ENCODE peak calls at places on chromosome 18, in six cellular contexts. One of them, this sample, is unnamed.

GRCh38 chr18:62716679-62717058 is 1.3 kb downstream of the PHLPP1 start:
- DNase-seq in HepG2: no peak
- DNase-seq in K562: peak
- DNase-seq in SK-N-SH: peak
- DNase-seq in vagina: no peak
- DNase-seq in transverse colon: peak
- DNase-seq in this sample: no peak

GRCh38 chr18:30929718-30930117 is 112.8 kb downstream of the DSC3 start:
- DNase-seq in HepG2: no peak
- DNase-seq in transverse colon: no peak
- DNase-seq in K562: no peak
- DNase-seq in vagina: no peak
- DNase-seq in SK-N-SH: no peak
- DNase-seq in this sample: no peak

GRCh38 chr18:76938619-76939018 is 116.3 kb downstream of the ZNF236 start:
- DNase-seq in K562: no peak
- DNase-seq in transverse colon: no peak
- DNase-seq in SK-N-SH: no peak
- DNase-seq in vagina: no peak
- DNase-seq in HepG2: no peak
- DNase-seq in this sample: no peak

GRCh38 chr18:41135146-41135545 is 819.9 kb upstream of the PIK3C3 start:
- DNase-seq in HepG2: no peak
- DNase-seq in SK-N-SH: no peak
- DNase-seq in vagina: no peak
- DNase-seq in transverse colon: no peak
- DNase-seq in K562: no peak
- DNase-seq in this sample: no peak

GRCh38 chr18:31487251-31488015 is 10.5 kb upstream of the DSG2 start:
- DNase-seq in HepG2: peak
- DNase-seq in SK-N-SH: no peak
- DNase-seq in K562: no peak
- DNase-seq in transverse colon: no peak
- DNase-seq in vagina: no peak
- DNase-seq in this sample: no peak

GRCh38 chr18:47587587-47587986 is 336.1 kb upstream of the SKOR2 start:
- DNase-seq in SK-N-SH: no peak
- DNase-seq in transverse colon: no peak
- DNase-seq in vagina: no peak
- DNase-seq in HepG2: no peak
- DNase-seq in K562: no peak
- DNase-seq in this sample: no peak

GRCh38 chr18:22734103-22734661 is 198.9 kb upstream of the RBBP8 start:
- DNase-seq in SK-N-SH: no peak
- DNase-seq in transverse colon: no peak
- DNase-seq in HepG2: no peak
- DNase-seq in K562: no peak
- DNase-seq in vagina: no peak
- DNase-seq in this sample: no peak

GRCh38 chr18:48202899-48203260 is 206.3 kb downstream of the ZBTB7C start:
- DNase-seq in transverse colon: no peak
- DNase-seq in HepG2: no peak
- DNase-seq in vagina: peak
- DNase-seq in SK-N-SH: no peak
- DNase-seq in K562: no peak
- DNase-seq in this sample: no peak

GRCh38 chr18:53553030-53553429 is 671.4 kb downstream of the MBD2 start:
- DNase-seq in SK-N-SH: no peak
- DNase-seq in transverse colon: no peak
- DNase-seq in HepG2: no peak
- DNase-seq in K562: no peak
- DNase-seq in vagina: no peak
- DNase-seq in this sample: no peak

GRCh38 chr18:76679259-76679658 is 143.1 kb upstream of the ZNF236 start:
- DNase-seq in HepG2: peak
- DNase-seq in K562: no peak
- DNase-seq in transverse colon: no peak
- DNase-seq in vagina: no peak
- DNase-seq in SK-N-SH: no peak
- DNase-seq in this sample: no peak

GRCh38 chr18:23355206-23355605 is 97.9 kb upstream of the RIOK3 start:
- DNase-seq in SK-N-SH: no peak
- DNase-seq in HepG2: no peak
- DNase-seq in vagina: no peak
- DNase-seq in transverse colon: no peak
- DNase-seq in K562: no peak
- DNase-seq in this sample: no peak

GRCh38 chr18:41077076-41077475 is 878.0 kb upstream of the PIK3C3 start:
- DNase-seq in SK-N-SH: no peak
- DNase-seq in transverse colon: no peak
- DNase-seq in vagina: no peak
- DNase-seq in K562: no peak
- DNase-seq in HepG2: no peak
- DNase-seq in this sample: no peak

GRCh38 chr18:57802869-57803118 is 321 bp downstream of the ATP8B1 start:
- DNase-seq in transverse colon: no peak
- DNase-seq in HepG2: no peak
- DNase-seq in SK-N-SH: no peak
- DNase-seq in vagina: no peak
- DNase-seq in K562: no peak
- DNase-seq in this sample: no peak

GRCh38 chr18:37019157-37019571 is 190.2 kb downstream of the KIAA1328 start:
- DNase-seq in K562: no peak
- DNase-seq in vagina: no peak
- DNase-seq in SK-N-SH: peak
- DNase-seq in transverse colon: no peak
- DNase-seq in HepG2: peak
- DNase-seq in this sample: no peak

GRCh38 chr18:10318686-10318960 is 135.8 kb upstream of the APCDD1 start:
- DNase-seq in vagina: no peak
- DNase-seq in SK-N-SH: no peak
- DNase-seq in K562: no peak
- DNase-seq in HepG2: no peak
- DNase-seq in transverse colon: no peak
- DNase-seq in this sample: no peak

GRCh38 chr18:3799515-3799914 is 349.5 kb downstream of the TGIF1 start:
- DNase-seq in vagina: no peak
- DNase-seq in K562: no peak
- DNase-seq in HepG2: no peak
- DNase-seq in SK-N-SH: no peak
- DNase-seq in transverse colon: no peak
- DNase-seq in this sample: no peak

GRCh38 chr18:49026501-49027378 is 76.0 kb upstream of the SMAD7 start:
- DNase-seq in SK-N-SH: no peak
- DNase-seq in transverse colon: no peak
- DNase-seq in K562: no peak
- DNase-seq in HepG2: no peak
- DNase-seq in vagina: peak
- DNase-seq in this sample: peak

GRCh38 chr18:13267517-13267916 is 49.0 kb downstream of the LDLRAD4 start:
- DNase-seq in K562: no peak
- DNase-seq in vagina: no peak
- DNase-seq in HepG2: no peak
- DNase-seq in SK-N-SH: no peak
- DNase-seq in transverse colon: no peak
- DNase-seq in this sample: no peak

GRCh38 chr18:61669320-61669719 is 223.5 kb downstream of the RNF152 start:
- DNase-seq in SK-N-SH: no peak
- DNase-seq in transverse colon: no peak
- DNase-seq in HepG2: no peak
- DNase-seq in vagina: no peak
- DNase-seq in K562: no peak
- DNase-seq in this sample: no peak

GRCh38 chr18:39839782-39840181 is 2115.3 kb upstream of the PIK3C3 start:
- DNase-seq in vagina: no peak
- DNase-seq in HepG2: no peak
- DNase-seq in transverse colon: no peak
- DNase-seq in SK-N-SH: no peak
- DNase-seq in K562: no peak
- DNase-seq in this sample: no peak

GRCh38 chr18:3383381-3383915 is 66.5 kb upstream of the TGIF1 start:
- DNase-seq in SK-N-SH: no peak
- DNase-seq in K562: no peak
- DNase-seq in HepG2: no peak
- DNase-seq in transverse colon: no peak
- DNase-seq in vagina: peak
- DNase-seq in this sample: no peak

GRCh38 chr18:9924371-9924943 is 10.6 kb downstream of the VAPA start:
- DNase-seq in HepG2: no peak
- DNase-seq in SK-N-SH: no peak
- DNase-seq in K562: no peak
- DNase-seq in transverse colon: no peak
- DNase-seq in vagina: no peak
- DNase-seq in this sample: no peak

GRCh38 chr18:21191596-21192307 is 50.3 kb upstream of the GREB1L start:
- DNase-seq in HepG2: peak
- DNase-seq in SK-N-SH: peak
- DNase-seq in vagina: no peak
- DNase-seq in transverse colon: peak
- DNase-seq in K562: peak
- DNase-seq in this sample: no peak

GRCh38 chr18:58468191-58468590 is 160.7 kb downstream of the ALPK2 start:
- DNase-seq in HepG2: no peak
- DNase-seq in K562: no peak
- DNase-seq in transverse colon: no peak
- DNase-seq in vagina: no peak
- DNase-seq in SK-N-SH: no peak
- DNase-seq in this sample: no peak

GRCh38 chr18:6406075-6406909 is 8.4 kb downstream of the L3MBTL4 start:
- DNase-seq in transverse colon: no peak
- DNase-seq in SK-N-SH: no peak
- DNase-seq in HepG2: peak
- DNase-seq in vagina: no peak
- DNase-seq in K562: no peak
- DNase-seq in this sample: peak

GRCh38 chr18:26703170-26703933 is 155.0 kb upstream of the KCTD1 start:
- DNase-seq in vagina: no peak
- DNase-seq in HepG2: no peak
- DNase-seq in K562: no peak
- DNase-seq in SK-N-SH: no peak
- DNase-seq in transverse colon: peak
- DNase-seq in this sample: no peak
- TF ChIP-seq POLR2AphosphoS5 in vagina: no peak
- TF ChIP-seq POLR2AphosphoS5 in HepG2: no peak
- TF ChIP-seq POLR2AphosphoS5 in K562: no peak
- TF ChIP-seq POLR2AphosphoS5 in SK-N-SH: no peak
- TF ChIP-seq POLR2AphosphoS5 in transverse colon: no peak
- TF ChIP-seq POLR2AphosphoS5 in this sample: no peak

GRCh38 chr18:25349926-25350560 is 1.9 kb downstream of the ZNF521 start:
- DNase-seq in SK-N-SH: peak
- DNase-seq in HepG2: no peak
- DNase-seq in transverse colon: no peak
- DNase-seq in vagina: no peak
- DNase-seq in K562: no peak
- DNase-seq in this sample: no peak

GRCh38 chr18:25348361-25349130 is 3.4 kb downstream of the ZNF521 start:
- DNase-seq in transverse colon: no peak
- DNase-seq in vagina: no peak
- DNase-seq in SK-N-SH: no peak
- DNase-seq in HepG2: no peak
- DNase-seq in K562: no peak
- DNase-seq in this sample: peak

GRCh38 chr18:25349131-25349925 is 2.6 kb downstream of the ZNF521 start:
- DNase-seq in HepG2: no peak
- DNase-seq in transverse colon: peak
- DNase-seq in SK-N-SH: peak
- DNase-seq in K562: no peak
- DNase-seq in vagina: no peak
- DNase-seq in this sample: peak

GRCh38 chr18:25341861-25342260 is 10.1 kb downstream of the ZNF521 start:
- DNase-seq in vagina: no peak
- DNase-seq in HepG2: no peak
- DNase-seq in transverse colon: no peak
- DNase-seq in SK-N-SH: no peak
- DNase-seq in K562: no peak
- DNase-seq in this sample: no peak

DNA sequence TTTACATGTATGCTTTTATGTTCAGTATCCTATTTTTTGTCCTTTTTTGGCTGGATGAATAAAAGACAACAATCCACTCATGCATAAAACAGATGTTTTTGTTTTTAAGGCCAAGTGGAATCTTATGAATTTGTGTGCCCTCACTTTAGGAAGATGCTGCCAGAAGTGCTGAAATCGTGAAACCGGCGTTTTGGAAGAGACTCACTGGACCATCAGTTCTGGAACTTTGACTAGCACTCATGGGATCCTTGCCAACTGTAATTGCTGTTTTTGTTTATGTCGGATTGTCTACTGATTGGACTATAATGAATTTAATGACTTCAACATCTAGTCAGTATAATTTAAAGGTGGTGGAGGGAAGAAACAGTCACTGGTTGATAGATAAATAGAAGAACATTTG is 6.5 kb downstream of the ZNF521 start:
- DNase-seq in K562: no peak
- DNase-seq in vagina: no peak
- DNase-seq in transverse colon: no peak
- DNase-seq in HepG2: no peak
- DNase-seq in SK-N-SH: no peak
- DNase-seq in this sample: no peak
- H3K27ac ChIP-seq in K562: no peak
- H3K27ac ChIP-seq in vagina: peak
- H3K27ac ChIP-seq in transverse colon: no peak
- H3K27ac ChIP-seq in HepG2: no peak
- H3K27ac ChIP-seq in SK-N-SH: no peak
- H3K27ac ChIP-seq in this sample: peak

GRCh38 chr18:45213040-45213333 is 402.3 kb upstream of the SLC14A2 start:
- DNase-seq in transverse colon: no peak
- DNase-seq in K562: no peak
- DNase-seq in vagina: no peak
- DNase-seq in HepG2: no peak
- DNase-seq in SK-N-SH: no peak
- DNase-seq in this sample: no peak

GRCh38 chr18:45212186-45213039 is 402.9 kb upstream of the SLC14A2 start:
- DNase-seq in SK-N-SH: peak
- DNase-seq in HepG2: peak
- DNase-seq in transverse colon: peak
- DNase-seq in vagina: no peak
- DNase-seq in K562: peak
- DNase-seq in this sample: peak

GRCh38 chr18:45208164-45208563 is 407.1 kb upstream of the SLC14A2 start:
- DNase-seq in transverse colon: no peak
- DNase-seq in SK-N-SH: no peak
- DNase-seq in K562: no peak
- DNase-seq in vagina: no peak
- DNase-seq in HepG2: no peak
- DNase-seq in this sample: no peak

GRCh38 chr18:45201489-45201888 is 413.8 kb upstream of the SLC14A2 start:
- DNase-seq in HepG2: no peak
- DNase-seq in SK-N-SH: no peak
- DNase-seq in transverse colon: no peak
- DNase-seq in vagina: no peak
- DNase-seq in K562: no peak
- DNase-seq in this sample: no peak

GRCh38 chr18:45207328-45207727 is 407.9 kb upstream of the SLC14A2 start:
- DNase-seq in transverse colon: no peak
- DNase-seq in K562: no peak
- DNase-seq in vagina: no peak
- DNase-seq in SK-N-SH: no peak
- DNase-seq in HepG2: no peak
- DNase-seq in this sample: no peak
- TF ChIP-seq POLR2AphosphoS5 in transverse colon: no peak
- TF ChIP-seq POLR2AphosphoS5 in K562: no peak
- TF ChIP-seq POLR2AphosphoS5 in vagina: no peak
- TF ChIP-seq POLR2AphosphoS5 in SK-N-SH: no peak
- TF ChIP-seq POLR2AphosphoS5 in HepG2: no peak
- TF ChIP-seq POLR2AphosphoS5 in this sample: no peak

GRCh38 chr18:79006106-79006795 is 26.6 kb downstream of the SALL3 start:
- DNase-seq in transverse colon: no peak
- DNase-seq in HepG2: no peak
- DNase-seq in SK-N-SH: no peak
- DNase-seq in K562: no peak
- DNase-seq in vagina: no peak
- DNase-seq in this sample: no peak
- H3K27ac ChIP-seq in transverse colon: no peak
- H3K27ac ChIP-seq in HepG2: no peak
- H3K27ac ChIP-seq in SK-N-SH: no peak
- H3K27ac ChIP-seq in K562: no peak
- H3K27ac ChIP-seq in vagina: no peak
- H3K27ac ChIP-seq in this sample: no peak

This sample was measured in breast epithelium.